ENCODE peak calls at places on chromosome 19, in ten cellular contexts. V, N, A, X, H, B, Z, E, W and F are unnamed samples.
A peak's percentile ranks its signal among the peaks of the same experiment; 100 is the strongest.

GRCh38 chr19:50514346-50515167 is 844 bp upstream of the ASPDH start:
- DNase-seq in V (peak; percentile 58), N (no peak), A (no peak), X (peak; percentile 79), H (no peak), B (no peak), Z (no peak), E (no peak), W (no peak), F (no peak)

GRCh38 chr19:3296446-3296845 is 69.9 kb upstream of the NFIC start:
- DNase-seq in V (no peak), N (no peak), A (no peak), X (no peak), H (no peak), B (no peak), Z (no peak), E (no peak), W (no peak), F (no peak)

GRCh38 chr19:7013678-7014077 is 7.6 kb downstream of the MBD3L2B start:
- DNase-seq in V (peak; percentile 6), N (no peak), A (no peak), X (no peak), H (no peak), B (peak; percentile 71), Z (no peak), E (no peak), W (no peak), F (peak; percentile 62)

GRCh38 chr19:1457031-1457739 is 7.3 kb downstream of the APC2 start:
- DNase-seq in V (no peak), N (no peak), A (no peak), X (no peak), H (no peak), B (no peak), Z (no peak), E (no peak), W (no peak), F (no peak)

GRCh38 chr19:18208098-18208951 is 4.5 kb upstream of the RAB3A start:
- DNase-seq in V (peak; percentile 22), N (peak; percentile 8), A (peak; percentile 93), X (no peak), H (no peak), B (peak; percentile 34), Z (peak; percentile 34), E (no peak), W (peak; percentile 70), F (peak; percentile 48)

GRCh38 chr19:17335575-17335974 is 920 bp upstream of the ANO8 start:
- DNase-seq in V (no peak), N (no peak), A (no peak), X (no peak), H (no peak), B (no peak), Z (no peak), E (no peak), W (no peak), F (no peak)

GRCh38 chr19:6259312-6259861 is 20.4 kb downstream of the MLLT1 start:
- DNase-seq in V (no peak), N (no peak), A (peak; percentile 67), X (no peak), H (no peak), B (no peak), Z (no peak), E (no peak), W (no peak), F (no peak)

GRCh38 chr19:48596679-48597465 is 9.7 kb upstream of the SPACA4 start:
- DNase-seq in V (no peak), N (no peak), A (no peak), X (no peak), H (no peak), B (no peak), Z (no peak), E (no peak), W (peak; percentile 48), F (peak; percentile 67)

GRCh38 chr19:19214892-19215291 is 3.1 kb downstream of the NCAN start:
- DNase-seq in V (peak; percentile 83), N (no peak), A (peak; percentile 63), X (no peak), H (no peak), B (no peak), Z (no peak), E (peak; percentile 30), W (peak; percentile 43), F (no peak)

GRCh38 chr19:13063461-13064091 is 39.1 kb downstream of the LYL1 start:
- DNase-seq in V (no peak), N (no peak), A (no peak), X (no peak), H (no peak), B (no peak), Z (no peak), E (no peak), W (no peak), F (no peak)

GRCh38 chr19:1286451-1286858 is 782 bp downstream of the EFNA2 start:
- DNase-seq in V (no peak), N (no peak), A (no peak), X (no peak), H (no peak), B (no peak), Z (no peak), E (no peak), W (no peak), F (no peak)

GRCh38 chr19:14516048-14516534 is 2.1 kb downstream of the DNAJB1 start:
- DNase-seq in V (no peak), N (no peak), A (no peak), X (no peak), H (no peak), B (no peak), Z (no peak), E (no peak), W (no peak), F (no peak)

GRCh38 chr19:33823341-33823740 is 26.7 kb downstream of the KCTD15 start:
- DNase-seq in V (no peak), N (no peak), A (no peak), X (no peak), H (no peak), B (no peak), Z (no peak), E (no peak), W (no peak), F (no peak)

GRCh38 chr19:48780684-48781391 is 25.5 kb downstream of the FGF21 start:
- DNase-seq in V (no peak), N (no peak), A (no peak), X (no peak), H (no peak), B (no peak), Z (no peak), E (no peak), W (no peak), F (peak; percentile 55)